ENCODE peak calls at places on chromosomes 4 and X, in four cellular contexts. One of them, this sample, is unnamed. For H3K9me3, the result is how much of the 10 kb centered on the place peaks cover.

GRCh38 chr4:182093431-182093831 is 149.8 kb upstream of the TENM3 start:
- DNase-seq in AG04450: no peak
- DNase-seq in fibroblast of lung: peak
- DNase-seq in adrenal gland: no peak
- DNase-seq in this sample: no peak

GRCh38 chr4:23903859-23904438 is 14.1 kb upstream of the PPARGC1A start:
- DNase-seq in AG04450: no peak
- DNase-seq in adrenal gland: no peak
- DNase-seq in fibroblast of lung: no peak
- DNase-seq in this sample: no peak

GRCh38 chr4:13481569-13481968 is 2.6 kb downstream of the RAB28 start:
- DNase-seq in adrenal gland: no peak
- DNase-seq in AG04450: no peak
- DNase-seq in fibroblast of lung: peak
- DNase-seq in this sample: no peak

GRCh38 chr4:145937021-145937861 is 1.4 kb downstream of the ZNF827 start:
- DNase-seq in AG04450: no peak
- DNase-seq in adrenal gland: peak
- DNase-seq in fibroblast of lung: peak
- DNase-seq in this sample: peak

GRCh38 chrX:108439961-108440696 is 491 bp downstream of the COL4A5 start:
- DNase-seq in fibroblast of lung: peak
- DNase-seq in AG04450: no peak
- DNase-seq in adrenal gland: peak
- DNase-seq in this sample: peak

GRCh38 chr4:151484396-151485102 is 75.6 kb downstream of the FHIP1A start:
- DNase-seq in fibroblast of lung: peak
- DNase-seq in AG04450: peak
- DNase-seq in adrenal gland: peak
- DNase-seq in this sample: no peak

GRCh38 chr4:146739182-146739581 is 100.5 kb downstream of the POU4F2 start:
- DNase-seq in adrenal gland: no peak
- DNase-seq in AG04450: no peak
- DNase-seq in fibroblast of lung: no peak
- DNase-seq in this sample: no peak

GRCh38 chr4:136383126-136383525 is 1149.2 kb downstream of the PCDH18 start:
- DNase-seq in adrenal gland: no peak
- DNase-seq in AG04450: no peak
- DNase-seq in fibroblast of lung: peak
- DNase-seq in this sample: no peak

GRCh38 chrX:66676990-66677389 is 38.1 kb upstream of the EDA2R start:
- DNase-seq in adrenal gland: no peak
- DNase-seq in fibroblast of lung: peak
- DNase-seq in AG04450: peak
- DNase-seq in this sample: no peak

GRCh38 chrX:13256562-13256961 is 63.3 kb downstream of the ATXN3L start:
- DNase-seq in AG04450: no peak
- DNase-seq in adrenal gland: no peak
- DNase-seq in fibroblast of lung: no peak
- DNase-seq in this sample: no peak

GRCh38 chrX:130682990-130683389 is 220.0 kb downstream of the ENOX2 start:
- DNase-seq in AG04450: no peak
- DNase-seq in fibroblast of lung: peak
- DNase-seq in adrenal gland: no peak
- DNase-seq in this sample: no peak

GRCh38 chr4:2363056-2363719 is 55.3 kb downstream of the ZFYVE28 start:
- DNase-seq in adrenal gland: peak
- DNase-seq in AG04450: no peak
- DNase-seq in fibroblast of lung: no peak
- DNase-seq in this sample: peak

GRCh38 chrX:13661735-13662536 is 9.0 kb downstream of the TCEANC start:
- DNase-seq in fibroblast of lung: no peak
- DNase-seq in adrenal gland: no peak
- DNase-seq in AG04450: no peak
- DNase-seq in this sample: no peak

GRCh38 chr4:118417325-118417724 is 64.5 kb upstream of the PRSS12 start:
- DNase-seq in AG04450: peak
- DNase-seq in fibroblast of lung: peak
- DNase-seq in adrenal gland: no peak
- DNase-seq in this sample: no peak

GRCh38 chr4:184293552-184293951 is 75.9 kb upstream of the ENPP6 start:
- DNase-seq in fibroblast of lung: no peak
- DNase-seq in AG04450: no peak
- DNase-seq in adrenal gland: no peak
- DNase-seq in this sample: no peak

GRCh38 chr4:87030606-87031441 is 96.0 kb downstream of the AFF1 start:
- DNase-seq in AG04450: no peak
- DNase-seq in fibroblast of lung: no peak
- DNase-seq in adrenal gland: no peak
- DNase-seq in this sample: no peak

GRCh38 chrX:24148118-24148517 is 1.4 kb upstream of the ZFX start:
- DNase-seq in adrenal gland: no peak
- DNase-seq in AG04450: no peak
- DNase-seq in fibroblast of lung: no peak
- DNase-seq in this sample: no peak

GRCh38 chr4:137523329-137523728 is 9.0 kb downstream of the PCDH18 start:
- DNase-seq in adrenal gland: no peak
- DNase-seq in AG04450: no peak
- DNase-seq in fibroblast of lung: no peak
- DNase-seq in this sample: no peak

GRCh38 chr4:137524642-137525384 is 7.5 kb downstream of the PCDH18 start:
- DNase-seq in adrenal gland: no peak
- DNase-seq in AG04450: no peak
- DNase-seq in fibroblast of lung: peak
- DNase-seq in this sample: no peak

GRCh38 chr4:137530176-137530575 is 2.1 kb downstream of the PCDH18 start:
- DNase-seq in fibroblast of lung: peak
- DNase-seq in AG04450: no peak
- DNase-seq in adrenal gland: no peak
- DNase-seq in this sample: no peak

GRCh38 chr4:137529432-137529831 is 2.9 kb downstream of the PCDH18 start:
- DNase-seq in AG04450: no peak
- DNase-seq in fibroblast of lung: peak
- DNase-seq in adrenal gland: no peak
- DNase-seq in this sample: no peak

GRCh38 chr4:137526681-137527080 is 5.6 kb downstream of the PCDH18 start:
- DNase-seq in adrenal gland: no peak
- DNase-seq in AG04450: no peak
- DNase-seq in fibroblast of lung: no peak
- DNase-seq in this sample: no peak
- H3K4me3 ChIP-seq in adrenal gland: no peak
- H3K4me3 ChIP-seq in AG04450: peak
- H3K4me3 ChIP-seq in fibroblast of lung: peak
- H3K4me3 ChIP-seq in this sample: peak

GRCh38 chr4:30434656-30435055 is 285.5 kb upstream of the PCDH7 start:
- DNase-seq in fibroblast of lung: no peak
- DNase-seq in adrenal gland: no peak
- DNase-seq in AG04450: no peak
- DNase-seq in this sample: no peak

GRCh38 chr4:30437316-30437715 is 282.9 kb upstream of the PCDH7 start:
- DNase-seq in adrenal gland: no peak
- DNase-seq in fibroblast of lung: no peak
- DNase-seq in AG04450: no peak
- DNase-seq in this sample: no peak

DNA sequence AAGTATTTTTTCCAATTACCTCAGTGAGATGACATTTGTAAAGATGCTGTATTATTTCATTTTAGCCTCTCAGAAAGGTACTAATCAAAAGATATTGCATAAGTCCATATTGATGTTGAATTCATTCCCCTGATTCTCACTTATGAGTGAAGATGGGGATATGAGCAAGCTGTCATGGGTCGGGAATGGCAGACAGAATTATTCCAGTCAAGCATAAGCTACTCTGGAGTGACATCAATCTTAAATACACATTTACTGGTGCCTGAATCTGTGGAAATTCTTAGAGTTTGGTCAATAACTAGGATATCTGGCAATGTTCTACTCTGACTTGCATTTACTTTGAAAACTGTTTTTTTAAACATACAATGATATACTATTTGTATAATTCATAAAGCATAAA is 283.8 kb upstream of the PCDH7 start:
- DNase-seq in adrenal gland: no peak
- DNase-seq in fibroblast of lung: no peak
- DNase-seq in AG04450: no peak
- DNase-seq in this sample: no peak
- H3K9me3 ChIP-seq in adrenal gland: under half
- H3K9me3 ChIP-seq in fibroblast of lung: under half
- H3K9me3 ChIP-seq in AG04450: under half
- H3K9me3 ChIP-seq in this sample: under half

DNA sequence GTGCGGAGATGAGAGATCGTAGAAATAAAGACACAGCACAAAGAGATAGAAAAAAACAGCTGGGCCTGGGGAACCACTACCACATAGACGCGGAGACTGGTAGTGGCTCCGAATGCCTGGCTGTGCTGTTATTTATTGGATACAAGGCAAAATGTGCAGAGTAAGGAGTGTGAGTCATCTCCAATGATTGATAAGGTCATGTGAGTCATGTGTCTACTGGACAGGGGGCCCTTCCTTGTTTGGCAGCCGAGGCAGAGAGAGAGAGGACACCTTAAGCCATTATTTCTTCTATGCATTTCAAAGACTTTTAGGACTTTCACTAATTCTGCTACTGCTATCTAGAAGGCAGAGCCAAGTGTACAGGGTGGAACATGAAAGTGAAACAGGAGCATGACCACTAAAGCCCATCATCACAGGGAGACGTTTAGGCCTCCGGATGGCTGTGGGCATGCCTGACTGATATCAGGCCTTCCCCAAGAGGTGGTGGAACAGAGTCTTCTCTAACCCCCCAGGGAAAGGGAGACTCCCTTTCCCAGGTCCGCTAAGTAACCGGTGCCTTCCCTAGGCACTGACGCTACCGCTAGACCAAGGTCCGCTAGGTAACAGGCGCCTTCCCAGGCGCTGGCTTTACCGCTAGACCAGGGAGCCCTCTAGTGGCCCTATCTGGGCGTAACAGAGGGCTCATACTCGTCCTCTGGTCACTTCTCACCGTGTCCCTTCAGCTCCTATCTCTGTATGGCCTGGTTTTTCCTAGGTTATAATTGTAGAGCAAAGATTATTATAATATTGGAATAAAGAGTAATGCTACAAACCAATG is 921.5 kb upstream of the PCDH10 start:
- DNase-seq in fibroblast of lung: peak
- DNase-seq in adrenal gland: peak
- DNase-seq in AG04450: no peak
- DNase-seq in this sample: no peak
- TF ChIP-seq CTCF in fibroblast of lung: peak
- TF ChIP-seq CTCF in adrenal gland: peak
- TF ChIP-seq CTCF in AG04450: peak
- TF ChIP-seq CTCF in this sample: peak

GRCh38 chrX:16579517-16579916 is 70.4 kb upstream of the S100G start:
- DNase-seq in fibroblast of lung: no peak
- DNase-seq in adrenal gland: no peak
- DNase-seq in AG04450: no peak
- DNase-seq in this sample: no peak

GRCh38 chrX:16577483-16578029 is 72.4 kb upstream of the S100G start:
- DNase-seq in adrenal gland: no peak
- DNase-seq in fibroblast of lung: no peak
- DNase-seq in AG04450: no peak
- DNase-seq in this sample: no peak

GRCh38 chrX:16573781-16574180 is 76.2 kb upstream of the S100G start:
- DNase-seq in adrenal gland: no peak
- DNase-seq in AG04450: no peak
- DNase-seq in fibroblast of lung: peak
- DNase-seq in this sample: no peak

DNA sequence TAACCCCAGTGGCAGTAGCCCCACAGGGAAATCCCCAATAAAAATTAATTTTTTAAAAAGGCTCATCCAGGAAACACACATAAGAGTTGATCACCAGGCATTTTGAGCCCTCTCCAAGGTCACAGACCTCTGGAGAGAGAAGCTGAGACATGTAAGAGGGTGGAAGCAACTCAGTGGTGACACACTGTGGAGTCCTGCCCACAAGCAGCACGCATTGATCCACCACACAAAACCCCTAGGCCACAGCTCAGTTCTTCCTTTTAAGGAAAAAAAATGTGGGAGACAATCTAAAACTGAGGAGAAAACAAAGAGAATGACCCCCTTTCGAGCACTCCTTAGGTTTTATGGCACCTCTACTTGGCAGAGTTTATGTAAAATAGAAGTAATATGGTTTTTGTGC is 71.7 kb upstream of the S100G start:
- DNase-seq in adrenal gland: no peak
- DNase-seq in AG04450: no peak
- DNase-seq in fibroblast of lung: peak
- DNase-seq in this sample: no peak
- H3K4me3 ChIP-seq in adrenal gland: no peak
- H3K4me3 ChIP-seq in AG04450: no peak
- H3K4me3 ChIP-seq in fibroblast of lung: no peak
- H3K4me3 ChIP-seq in this sample: no peak